ENCODE peak calls at places on chromosomes 11 and 22, in ten cellular contexts. A is Calu3; C is glutamatergic neuron; Z is activated CD8-positive, alpha-beta T cell treated with anti-CD3 and anti-CD28 coated beads for 36 hours; X is left ventricle myocardium inferior; G is A549; B is cardiac muscle cell; T is heart left ventricle; Q is OCI-LY7; H is nephron progenitor cell. S is an unnamed sample.

GRCh38 chr11:34276465-34276864 is 81.3 kb downstream of the ABTB2 start:
- DNase-seq in A (no peak), C (no peak), Z (no peak), X (no peak), G (no peak), B (no peak), T (no peak), Q (no peak), H (no peak), S (no peak)

GRCh38 chr11:86508604-86509471 is 134.2 kb downstream of the CCDC81 start:
- DNase-seq in A (no peak), C (no peak), Z (no peak), X (no peak), G (peak; percentile 84), B (no peak), T (no peak), Q (no peak), H (no peak), S (no peak)

GRCh38 chr11:74443071-74443864 is 24.1 kb downstream of the KCNE3 start:
- DNase-seq in A (peak; percentile 44), C (no peak), Z (no peak), X (no peak), G (peak; percentile 74), B (peak; percentile 27), T (no peak), Q (no peak), H (no peak), S (peak; percentile 71)

GRCh38 chr22:46522743-46523300 is 14.6 kb downstream of the CELSR1 start:
- DNase-seq in A (no peak), C (no peak), Z (no peak), X (no peak), G (no peak), B (no peak), T (no peak), Q (no peak), H (no peak), S (no peak)

GRCh38 chr11:62446091-62446490 is 27.3 kb downstream of the SCGB1A1 start:
- DNase-seq in A (no peak), C (no peak), Z (no peak), X (no peak), G (no peak), B (no peak), T (no peak), Q (no peak), H (no peak), S (no peak)

GRCh38 chr11:120392299-120392698 is 56.1 kb downstream of the ARHGEF12 start:
- DNase-seq in A (no peak), C (no peak), Z (no peak), X (no peak), G (no peak), B (peak; percentile 67), T (no peak), Q (no peak), H (no peak), S (no peak)

GRCh38 chr11:78929092-78929905 is 354.6 kb upstream of the NARS2 start:
- DNase-seq in A (no peak), C (no peak), Z (no peak), X (no peak), G (no peak), B (no peak), T (no peak), Q (no peak), H (no peak), S (no peak)

GRCh38 chr11:57499983-57500461 is 15.5 kb downstream of the SLC43A1 start:
- DNase-seq in A (no peak), C (no peak), Z (no peak), X (no peak), G (no peak), B (no peak), T (no peak), Q (no peak), H (no peak), S (no peak)

GRCh38 chr11:35491231-35491871 is 34.1 kb downstream of the PAMR1 start:
- DNase-seq in A (no peak), C (no peak), Z (no peak), X (no peak), G (peak; percentile 26), B (peak; percentile 88), T (no peak), Q (no peak), H (no peak), S (peak; percentile 93)

GRCh38 chr11:74648894-74649293 is 56.5 kb downstream of the POLD3 start:
- DNase-seq in A (no peak), C (no peak), Z (no peak), X (no peak), G (no peak), B (no peak), T (no peak), Q (no peak), H (no peak), S (no peak)

DNA sequence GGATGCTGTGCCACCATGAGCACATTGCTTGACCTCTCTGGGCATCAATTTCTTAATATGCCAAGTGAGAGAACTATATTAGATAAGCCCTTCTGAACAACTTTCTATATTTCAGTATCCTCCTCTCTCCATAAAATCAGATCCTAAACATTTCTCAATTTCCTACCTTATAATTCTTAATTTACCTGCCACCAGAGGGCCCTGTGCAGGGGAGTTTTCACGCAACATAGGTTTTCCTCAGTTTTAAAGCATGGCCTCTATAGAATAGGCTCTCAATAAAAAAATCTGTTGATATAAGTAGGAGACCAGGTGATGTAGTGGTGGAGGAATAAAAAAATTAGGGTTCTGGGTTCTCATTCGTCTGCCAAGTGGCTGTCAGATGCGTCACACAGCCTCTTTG is 83.7 kb upstream of the DBX1 start:
- DNase-seq in A (no peak), C (no peak), Z (no peak), X (no peak), G (no peak), B (peak; percentile 8), T (no peak), Q (no peak), H (no peak), S (peak; percentile 8)
- TF ChIP-seq CTCF in A (peak; percentile 17), C (peak; percentile 24), Z (peak; percentile 28), X (no peak), G (peak; percentile 20), B (peak; percentile 34), T (no peak), Q (peak; percentile 72), H (peak; percentile 23), S (peak; percentile 62)

DNA sequence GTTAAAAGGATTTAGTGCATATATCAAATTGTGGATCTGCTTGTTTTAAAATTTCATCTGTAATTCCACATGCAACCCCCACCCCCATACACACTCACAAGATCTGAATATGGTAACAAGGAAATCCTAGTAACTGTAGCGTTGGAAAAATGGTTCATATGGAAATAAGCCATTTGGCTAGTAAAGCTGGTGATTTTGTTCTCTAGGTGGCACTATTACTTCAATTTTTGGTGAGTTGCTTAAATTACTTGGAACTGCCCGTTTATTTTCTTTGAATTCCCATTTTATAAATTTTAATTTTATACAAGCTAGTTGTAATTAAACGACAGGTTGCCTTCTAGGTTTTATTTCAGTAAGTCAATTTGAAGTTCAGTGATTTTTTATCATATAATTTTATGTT is 5.3 kb downstream of the BDNF start:
- DNase-seq in A (no peak), C (no peak), Z (no peak), X (no peak), G (peak; percentile 51), B (peak; percentile 62), T (no peak), Q (peak; percentile 16), H (no peak), S (peak; percentile 67)
- TF ChIP-seq CTCF in A (peak; percentile 31), C (no peak), Z (no peak), X (peak; percentile 23), G (peak; percentile 68), B (peak; percentile 47), T (no peak), Q (peak; percentile 69), H (peak; percentile 48), S (peak; percentile 51)

GRCh38 chr11:118659956-118660645 is 19.3 kb downstream of the TREH start:
- DNase-seq in A (no peak), C (no peak), Z (no peak), X (no peak), G (no peak), B (no peak), T (no peak), Q (no peak), H (no peak), S (no peak)

GRCh38 chr11:118659314-118659939 is 20.0 kb downstream of the TREH start:
- DNase-seq in A (peak; percentile 93), C (peak; percentile 97), Z (peak; percentile 97), X (peak; percentile 92), G (peak; percentile 75), B (peak; percentile 85), T (peak; percentile 94), Q (peak; percentile 89), H (peak; percentile 98), S (peak; percentile 86)

GRCh38 chr11:118657709-118658108 is 21.7 kb downstream of the TREH start:
- DNase-seq in A (no peak), C (no peak), Z (no peak), X (no peak), G (no peak), B (no peak), T (peak; percentile 29), Q (no peak), H (no peak), S (no peak)

GRCh38 chr11:118657238-118657637 is 22.2 kb downstream of the TREH start:
- DNase-seq in A (no peak), C (no peak), Z (no peak), X (no peak), G (no peak), B (no peak), T (peak; percentile 23), Q (peak; percentile 20), H (no peak), S (no peak)

DNA sequence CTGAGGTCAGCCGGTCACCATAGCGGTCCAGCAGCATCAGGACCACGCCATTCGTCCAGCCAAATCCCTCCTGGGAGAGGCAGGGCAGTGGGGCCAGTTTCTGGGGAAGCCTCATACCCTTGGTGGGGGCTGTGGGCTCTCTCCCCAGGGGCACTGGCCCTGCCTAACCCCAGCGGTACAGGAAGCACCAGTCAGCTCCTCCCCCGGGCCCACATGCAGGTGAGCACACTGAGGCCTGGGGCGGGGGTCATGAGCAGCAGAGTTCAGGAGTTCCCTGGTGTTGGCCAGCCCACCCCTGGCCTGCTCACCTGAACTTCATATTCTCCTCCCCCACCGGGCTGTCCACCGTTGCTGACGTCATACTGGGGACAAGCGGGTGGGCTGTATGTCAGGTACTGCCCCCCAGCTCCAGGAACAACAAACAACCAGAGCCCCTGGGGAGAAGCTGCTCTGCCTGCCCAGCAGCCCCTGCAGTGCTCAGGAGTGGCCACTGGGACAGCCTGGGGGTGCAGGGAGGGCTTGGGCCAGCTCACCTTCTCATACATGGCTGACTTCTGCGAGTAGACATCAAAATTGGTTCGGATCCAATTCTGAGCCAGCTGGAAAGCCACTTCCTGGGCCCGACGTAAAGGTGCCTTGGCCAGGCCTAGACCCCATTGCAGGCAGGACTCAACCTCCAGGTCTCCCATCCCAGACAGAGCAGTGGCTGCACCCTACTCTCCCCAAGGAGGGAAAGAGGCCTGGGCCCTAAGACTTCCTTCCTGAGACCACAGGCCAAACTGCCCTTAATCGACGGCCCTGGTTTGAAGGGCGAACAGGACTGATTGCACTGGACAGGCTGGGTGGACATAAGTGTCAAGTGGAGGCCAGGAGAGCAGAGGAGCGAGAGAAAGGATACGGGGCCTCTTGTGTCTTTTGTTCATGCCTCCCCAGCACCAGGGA is 20.8 kb downstream of the TREH start:
- DNase-seq in A (peak; percentile 19), C (no peak), Z (peak; percentile 13), X (no peak), G (no peak), B (peak; percentile 26), T (peak; percentile 60), Q (no peak), H (no peak), S (peak; percentile 32)
- TF ChIP-seq CTCF in A (no peak), C (no peak), Z (no peak), X (peak; percentile 19), G (no peak), B (peak; percentile 16), T (no peak), Q (no peak), H (no peak), S (peak; percentile 31)

GRCh38 chr22:29093980-29094379 is 21.1 kb downstream of the KREMEN1 start:
- DNase-seq in A (no peak), C (no peak), Z (no peak), X (no peak), G (no peak), B (peak; percentile 79), T (no peak), Q (no peak), H (no peak), S (no peak)
- TF ChIP-seq CTCF in A (no peak), C (no peak), Z (no peak), X (no peak), G (no peak), B (no peak), T (no peak), Q (no peak), H (no peak), S (no peak)